ENCODE peak calls at places on chromosomes 12 and 14, in six cellular contexts. One of them, this sample, is unnamed.

GRCh38 chr14:103393687-103394626 is 8.7 kb downstream of the MARK3 start:
- DNase-seq in CD8-positive, alpha-beta T cell: no peak
- DNase-seq in right lobe of liver: no peak
- DNase-seq in activated CD8-positive, alpha-beta T cell treated with anti-CD3 and anti-CD28 coated beads for 36 hours: no peak
- DNase-seq in mesothelial cell of epicardium: no peak
- DNase-seq in heart right ventricle: no peak
- DNase-seq in this sample: no peak

GRCh38 chr14:44782775-44783238 is 178.9 kb downstream of the KLHL28 start:
- DNase-seq in mesothelial cell of epicardium: no peak
- DNase-seq in heart right ventricle: no peak
- DNase-seq in CD8-positive, alpha-beta T cell: no peak
- DNase-seq in activated CD8-positive, alpha-beta T cell treated with anti-CD3 and anti-CD28 coated beads for 36 hours: no peak
- DNase-seq in right lobe of liver: no peak
- DNase-seq in this sample: no peak

GRCh38 chr12:45439039-45439438 is 223.1 kb downstream of the ANO6 start:
- DNase-seq in CD8-positive, alpha-beta T cell: no peak
- DNase-seq in activated CD8-positive, alpha-beta T cell treated with anti-CD3 and anti-CD28 coated beads for 36 hours: peak
- DNase-seq in right lobe of liver: no peak
- DNase-seq in mesothelial cell of epicardium: no peak
- DNase-seq in heart right ventricle: no peak
- DNase-seq in this sample: no peak

GRCh38 chr12:31736472-31736871 is 7.7 kb upstream of the AMN1 start:
- DNase-seq in right lobe of liver: no peak
- DNase-seq in activated CD8-positive, alpha-beta T cell treated with anti-CD3 and anti-CD28 coated beads for 36 hours: peak
- DNase-seq in mesothelial cell of epicardium: no peak
- DNase-seq in heart right ventricle: no peak
- DNase-seq in CD8-positive, alpha-beta T cell: no peak
- DNase-seq in this sample: no peak

GRCh38 chr12:48779869-48780268 is 9.0 kb downstream of the ADCY6 start:
- DNase-seq in CD8-positive, alpha-beta T cell: no peak
- DNase-seq in heart right ventricle: peak
- DNase-seq in right lobe of liver: no peak
- DNase-seq in mesothelial cell of epicardium: no peak
- DNase-seq in activated CD8-positive, alpha-beta T cell treated with anti-CD3 and anti-CD28 coated beads for 36 hours: no peak
- DNase-seq in this sample: no peak

GRCh38 chr12:11067514-11067913 is 5.4 kb upstream of the TAS2R46 start:
- DNase-seq in mesothelial cell of epicardium: no peak
- DNase-seq in CD8-positive, alpha-beta T cell: no peak
- DNase-seq in heart right ventricle: peak
- DNase-seq in right lobe of liver: peak
- DNase-seq in activated CD8-positive, alpha-beta T cell treated with anti-CD3 and anti-CD28 coated beads for 36 hours: no peak
- DNase-seq in this sample: no peak

GRCh38 chr12:132465269-132466190 is 24.4 kb upstream of the FBRSL1 start:
- DNase-seq in right lobe of liver: no peak
- DNase-seq in CD8-positive, alpha-beta T cell: no peak
- DNase-seq in heart right ventricle: no peak
- DNase-seq in activated CD8-positive, alpha-beta T cell treated with anti-CD3 and anti-CD28 coated beads for 36 hours: no peak
- DNase-seq in mesothelial cell of epicardium: no peak
- DNase-seq in this sample: no peak

GRCh38 chr12:116677202-116677651 is 60.6 kb downstream of the SPRING1 start:
- DNase-seq in CD8-positive, alpha-beta T cell: no peak
- DNase-seq in heart right ventricle: no peak
- DNase-seq in mesothelial cell of epicardium: no peak
- DNase-seq in activated CD8-positive, alpha-beta T cell treated with anti-CD3 and anti-CD28 coated beads for 36 hours: no peak
- DNase-seq in right lobe of liver: no peak
- DNase-seq in this sample: peak

GRCh38 chr14:61300754-61301153 is 19.6 kb upstream of the TMEM30B start:
- DNase-seq in activated CD8-positive, alpha-beta T cell treated with anti-CD3 and anti-CD28 coated beads for 36 hours: no peak
- DNase-seq in right lobe of liver: no peak
- DNase-seq in mesothelial cell of epicardium: no peak
- DNase-seq in CD8-positive, alpha-beta T cell: no peak
- DNase-seq in heart right ventricle: no peak
- DNase-seq in this sample: no peak

GRCh38 chr14:54177861-54178591 is 218.8 kb upstream of the CDKN3 start:
- DNase-seq in mesothelial cell of epicardium: no peak
- DNase-seq in activated CD8-positive, alpha-beta T cell treated with anti-CD3 and anti-CD28 coated beads for 36 hours: no peak
- DNase-seq in right lobe of liver: no peak
- DNase-seq in heart right ventricle: no peak
- DNase-seq in CD8-positive, alpha-beta T cell: no peak
- DNase-seq in this sample: no peak

GRCh38 chr14:104115131-104115600 is 23.2 kb upstream of the KIF26A start:
- DNase-seq in right lobe of liver: peak
- DNase-seq in mesothelial cell of epicardium: peak
- DNase-seq in activated CD8-positive, alpha-beta T cell treated with anti-CD3 and anti-CD28 coated beads for 36 hours: no peak
- DNase-seq in CD8-positive, alpha-beta T cell: no peak
- DNase-seq in heart right ventricle: no peak
- DNase-seq in this sample: no peak

GRCh38 chr12:105562727-105563072 is 232.2 kb downstream of the C12orf75 start:
- DNase-seq in right lobe of liver: no peak
- DNase-seq in mesothelial cell of epicardium: no peak
- DNase-seq in CD8-positive, alpha-beta T cell: no peak
- DNase-seq in activated CD8-positive, alpha-beta T cell treated with anti-CD3 and anti-CD28 coated beads for 36 hours: no peak
- DNase-seq in heart right ventricle: no peak
- DNase-seq in this sample: no peak

GRCh38 chr12:10182662-10183061 is 3.8 kb downstream of the TMEM52B start:
- DNase-seq in activated CD8-positive, alpha-beta T cell treated with anti-CD3 and anti-CD28 coated beads for 36 hours: no peak
- DNase-seq in mesothelial cell of epicardium: no peak
- DNase-seq in CD8-positive, alpha-beta T cell: no peak
- DNase-seq in heart right ventricle: no peak
- DNase-seq in right lobe of liver: no peak
- DNase-seq in this sample: no peak

GRCh38 chr12:122820138-122820537 is 15.1 kb upstream of the HIP1R start:
- DNase-seq in CD8-positive, alpha-beta T cell: no peak
- DNase-seq in activated CD8-positive, alpha-beta T cell treated with anti-CD3 and anti-CD28 coated beads for 36 hours: no peak
- DNase-seq in heart right ventricle: no peak
- DNase-seq in right lobe of liver: no peak
- DNase-seq in mesothelial cell of epicardium: no peak
- DNase-seq in this sample: no peak

GRCh38 chr12:111359231-111359913 is 9.5 kb downstream of the PHETA1 start:
- DNase-seq in mesothelial cell of epicardium: no peak
- DNase-seq in CD8-positive, alpha-beta T cell: no peak
- DNase-seq in right lobe of liver: no peak
- DNase-seq in activated CD8-positive, alpha-beta T cell treated with anti-CD3 and anti-CD28 coated beads for 36 hours: peak
- DNase-seq in heart right ventricle: no peak
- DNase-seq in this sample: no peak

GRCh38 chr14:72479471-72479931 is 414.4 kb downstream of the DPF3 start:
- DNase-seq in CD8-positive, alpha-beta T cell: no peak
- DNase-seq in right lobe of liver: no peak
- DNase-seq in heart right ventricle: no peak
- DNase-seq in activated CD8-positive, alpha-beta T cell treated with anti-CD3 and anti-CD28 coated beads for 36 hours: peak
- DNase-seq in mesothelial cell of epicardium: no peak
- DNase-seq in this sample: peak

GRCh38 chr12:58893421-58893986 is 26.8 kb downstream of the LRIG3 start:
- DNase-seq in activated CD8-positive, alpha-beta T cell treated with anti-CD3 and anti-CD28 coated beads for 36 hours: no peak
- DNase-seq in CD8-positive, alpha-beta T cell: no peak
- DNase-seq in heart right ventricle: no peak
- DNase-seq in mesothelial cell of epicardium: no peak
- DNase-seq in right lobe of liver: no peak
- DNase-seq in this sample: no peak

GRCh38 chr12:49627752-49628360 is 4.5 kb downstream of the PRPF40B start:
- DNase-seq in heart right ventricle: no peak
- DNase-seq in CD8-positive, alpha-beta T cell: no peak
- DNase-seq in mesothelial cell of epicardium: no peak
- DNase-seq in activated CD8-positive, alpha-beta T cell treated with anti-CD3 and anti-CD28 coated beads for 36 hours: no peak
- DNase-seq in right lobe of liver: no peak
- DNase-seq in this sample: no peak

GRCh38 chr12:131929530-131930456 is 717 bp downstream of the PUS1 start:
- DNase-seq in heart right ventricle: no peak
- DNase-seq in activated CD8-positive, alpha-beta T cell treated with anti-CD3 and anti-CD28 coated beads for 36 hours: peak
- DNase-seq in right lobe of liver: peak
- DNase-seq in CD8-positive, alpha-beta T cell: peak
- DNase-seq in mesothelial cell of epicardium: peak
- DNase-seq in this sample: no peak

GRCh38 chr12:79514730-79515525 is 175.8 kb downstream of the PAWR start:
- DNase-seq in mesothelial cell of epicardium: no peak
- DNase-seq in CD8-positive, alpha-beta T cell: no peak
- DNase-seq in activated CD8-positive, alpha-beta T cell treated with anti-CD3 and anti-CD28 coated beads for 36 hours: no peak
- DNase-seq in heart right ventricle: no peak
- DNase-seq in right lobe of liver: no peak
- DNase-seq in this sample: no peak

DNA sequence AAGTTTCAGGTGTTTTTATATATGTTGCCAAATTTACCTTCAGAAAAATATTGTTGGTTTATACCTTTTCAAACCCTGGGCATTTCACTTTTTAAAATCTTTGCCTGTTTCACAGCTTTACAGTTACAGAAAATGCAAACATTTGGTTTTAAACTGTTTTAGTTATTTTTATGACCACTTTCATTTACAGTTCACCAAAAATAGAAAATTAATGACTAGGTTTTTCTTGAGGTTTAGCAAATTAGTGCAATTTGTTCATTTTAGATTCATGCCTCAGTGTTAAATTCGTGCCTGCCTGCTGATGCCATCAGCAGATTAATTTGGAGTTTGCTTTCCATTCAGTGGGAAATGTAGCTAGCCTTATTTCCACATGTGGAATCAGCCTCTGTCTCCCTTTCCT is 45.5 kb downstream of the RIC8B start:
- DNase-seq in right lobe of liver: no peak
- DNase-seq in heart right ventricle: no peak
- DNase-seq in mesothelial cell of epicardium: no peak
- DNase-seq in activated CD8-positive, alpha-beta T cell treated with anti-CD3 and anti-CD28 coated beads for 36 hours: no peak
- DNase-seq in CD8-positive, alpha-beta T cell: no peak
- DNase-seq in this sample: no peak
- TF ChIP-seq CTCF in right lobe of liver: no peak
- TF ChIP-seq CTCF in heart right ventricle: no peak
- TF ChIP-seq CTCF in mesothelial cell of epicardium: no peak
- TF ChIP-seq CTCF in activated CD8-positive, alpha-beta T cell treated with anti-CD3 and anti-CD28 coated beads for 36 hours: no peak
- TF ChIP-seq CTCF in CD8-positive, alpha-beta T cell: no peak
- TF ChIP-seq CTCF in this sample: no peak

DNA sequence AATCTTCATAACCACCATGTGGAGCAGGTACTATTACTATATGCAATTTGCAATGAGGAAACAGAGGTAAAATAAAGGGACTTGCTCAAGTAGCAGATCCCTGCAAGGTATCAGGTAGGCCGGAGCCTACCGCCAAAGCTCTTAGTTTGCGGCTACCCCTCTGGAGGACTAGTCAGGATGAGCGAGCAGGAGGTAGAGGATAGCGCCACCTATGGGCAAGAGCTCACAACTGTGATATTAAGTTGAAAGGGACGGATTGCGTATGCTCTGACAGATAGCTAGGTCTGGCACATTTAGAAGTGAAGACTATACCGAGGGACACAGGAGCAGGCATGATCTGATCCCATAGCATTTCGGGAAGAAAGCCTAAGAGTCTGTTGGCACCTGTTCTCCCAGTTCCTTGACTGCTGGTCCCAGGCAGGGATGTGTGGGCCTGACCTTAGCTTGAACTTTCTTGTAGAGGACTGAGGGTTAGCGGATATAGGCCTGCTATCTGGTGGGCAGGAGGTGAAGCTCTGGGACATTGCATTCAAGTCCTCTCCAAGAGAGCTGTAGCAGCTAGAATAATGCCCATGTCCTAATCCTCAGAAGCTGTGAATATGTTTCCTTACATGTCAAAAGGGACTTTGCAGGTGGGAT is 48.0 kb downstream of the SLC17A8 start:
- DNase-seq in right lobe of liver: no peak
- DNase-seq in CD8-positive, alpha-beta T cell: no peak
- DNase-seq in heart right ventricle: no peak
- DNase-seq in mesothelial cell of epicardium: no peak
- DNase-seq in activated CD8-positive, alpha-beta T cell treated with anti-CD3 and anti-CD28 coated beads for 36 hours: peak
- DNase-seq in this sample: peak
- TF ChIP-seq CTCF in right lobe of liver: peak
- TF ChIP-seq CTCF in CD8-positive, alpha-beta T cell: no peak
- TF ChIP-seq CTCF in heart right ventricle: peak
- TF ChIP-seq CTCF in mesothelial cell of epicardium: no peak
- TF ChIP-seq CTCF in activated CD8-positive, alpha-beta T cell treated with anti-CD3 and anti-CD28 coated beads for 36 hours: peak
- TF ChIP-seq CTCF in this sample: peak

DNA sequence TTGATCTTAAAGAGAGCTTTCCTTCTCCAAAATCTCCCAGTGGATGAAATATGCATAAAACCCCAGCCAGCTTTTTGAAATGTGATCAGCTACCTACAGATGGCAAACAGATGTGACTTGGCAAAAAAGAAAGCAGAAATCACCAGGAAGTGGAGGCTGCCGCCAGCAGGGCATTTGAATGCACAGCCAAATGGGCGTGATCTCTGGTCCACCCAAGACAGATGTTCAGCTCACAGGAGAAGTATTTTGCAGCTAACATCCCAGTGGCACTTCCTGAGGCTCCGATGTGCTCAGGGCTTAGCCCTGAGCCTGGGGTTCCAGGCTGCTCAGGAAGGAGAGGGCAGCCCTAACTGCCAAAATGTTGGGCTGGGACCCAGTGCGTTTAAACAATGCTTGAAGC is 78.2 kb downstream of the LGMN start:
- DNase-seq in CD8-positive, alpha-beta T cell: no peak
- DNase-seq in heart right ventricle: no peak
- DNase-seq in right lobe of liver: no peak
- DNase-seq in mesothelial cell of epicardium: no peak
- DNase-seq in activated CD8-positive, alpha-beta T cell treated with anti-CD3 and anti-CD28 coated beads for 36 hours: no peak
- DNase-seq in this sample: no peak
- TF ChIP-seq CTCF in CD8-positive, alpha-beta T cell: no peak
- TF ChIP-seq CTCF in heart right ventricle: no peak
- TF ChIP-seq CTCF in right lobe of liver: no peak
- TF ChIP-seq CTCF in mesothelial cell of epicardium: no peak
- TF ChIP-seq CTCF in activated CD8-positive, alpha-beta T cell treated with anti-CD3 and anti-CD28 coated beads for 36 hours: no peak
- TF ChIP-seq CTCF in this sample: peak

GRCh38 chr12:19179986-19180385 is 50.5 kb downstream of the PLEKHA5 start:
- DNase-seq in heart right ventricle: no peak
- DNase-seq in activated CD8-positive, alpha-beta T cell treated with anti-CD3 and anti-CD28 coated beads for 36 hours: no peak
- DNase-seq in CD8-positive, alpha-beta T cell: no peak
- DNase-seq in mesothelial cell of epicardium: no peak
- DNase-seq in right lobe of liver: no peak
- DNase-seq in this sample: no peak

GRCh38 chr12:19181666-19182426 is 52.3 kb downstream of the PLEKHA5 start:
- DNase-seq in activated CD8-positive, alpha-beta T cell treated with anti-CD3 and anti-CD28 coated beads for 36 hours: no peak
- DNase-seq in right lobe of liver: no peak
- DNase-seq in CD8-positive, alpha-beta T cell: no peak
- DNase-seq in heart right ventricle: no peak
- DNase-seq in mesothelial cell of epicardium: no peak
- DNase-seq in this sample: no peak

GRCh38 chr12:19185262-19185929 is 55.9 kb downstream of the PLEKHA5 start:
- DNase-seq in heart right ventricle: no peak
- DNase-seq in right lobe of liver: no peak
- DNase-seq in CD8-positive, alpha-beta T cell: no peak
- DNase-seq in activated CD8-positive, alpha-beta T cell treated with anti-CD3 and anti-CD28 coated beads for 36 hours: no peak
- DNase-seq in mesothelial cell of epicardium: no peak
- DNase-seq in this sample: no peak

GRCh38 chr12:19186722-19187661 is 57.5 kb downstream of the PLEKHA5 start:
- DNase-seq in CD8-positive, alpha-beta T cell: no peak
- DNase-seq in right lobe of liver: peak
- DNase-seq in mesothelial cell of epicardium: no peak
- DNase-seq in heart right ventricle: no peak
- DNase-seq in activated CD8-positive, alpha-beta T cell treated with anti-CD3 and anti-CD28 coated beads for 36 hours: no peak
- DNase-seq in this sample: peak

DNA sequence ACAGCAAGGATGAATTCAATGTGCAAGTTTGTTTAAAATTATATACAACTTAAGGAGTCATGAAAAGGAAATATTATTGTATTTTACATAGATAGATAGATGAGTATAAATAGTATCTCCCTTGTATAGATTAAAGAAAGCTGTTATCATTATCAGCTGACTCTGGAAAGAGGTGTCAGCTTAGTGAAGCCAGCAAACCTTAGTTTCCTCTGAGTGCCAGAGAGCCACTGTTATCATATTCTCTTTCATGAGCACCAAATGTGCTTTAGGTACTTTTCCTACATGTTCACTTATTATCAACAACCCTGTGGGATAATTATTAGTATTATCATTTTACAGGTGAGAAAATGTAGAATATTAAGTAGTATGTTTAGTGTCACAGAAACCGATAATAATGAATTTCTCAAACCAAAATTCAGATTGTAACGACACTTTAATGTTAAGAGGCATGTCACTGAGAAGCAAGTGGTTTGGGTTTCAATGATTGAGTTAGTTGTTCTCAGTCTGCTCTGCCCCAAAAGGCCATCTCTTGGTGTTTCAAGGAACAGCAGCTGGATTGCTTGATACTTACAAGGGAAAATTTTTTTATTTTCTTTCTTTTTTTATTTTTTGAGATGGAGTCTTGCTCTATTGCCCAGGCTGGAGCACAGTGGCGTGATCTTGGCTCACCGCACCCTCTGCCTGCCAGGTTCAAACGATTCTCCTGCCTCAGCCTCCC is 53.7 kb downstream of the PLEKHA5 start:
- DNase-seq in right lobe of liver: no peak
- DNase-seq in mesothelial cell of epicardium: no peak
- DNase-seq in CD8-positive, alpha-beta T cell: no peak
- DNase-seq in heart right ventricle: no peak
- DNase-seq in activated CD8-positive, alpha-beta T cell treated with anti-CD3 and anti-CD28 coated beads for 36 hours: no peak
- DNase-seq in this sample: no peak
- TF ChIP-seq CTCF in right lobe of liver: peak
- TF ChIP-seq CTCF in mesothelial cell of epicardium: no peak
- TF ChIP-seq CTCF in CD8-positive, alpha-beta T cell: no peak
- TF ChIP-seq CTCF in heart right ventricle: no peak
- TF ChIP-seq CTCF in activated CD8-positive, alpha-beta T cell treated with anti-CD3 and anti-CD28 coated beads for 36 hours: no peak
- TF ChIP-seq CTCF in this sample: no peak